ENCODE peak calls at places on chromosomes 12 and 14, in seven cellular contexts. One of them, this sample, is unnamed.

GRCh38 chr12:81296556-81297305 is 218.9 kb downstream of the ACSS3 start:
- DNase-seq in stimulated activated CD4-positive, alpha-beta T cell treated with anti-CD3 and anti-CD28 coated beads, Interleukin-4, amount 100 ng/mL, for 1 hour: no peak
- DNase-seq in A549: peak; percentile 10
- DNase-seq in endothelial cell: no peak
- DNase-seq in stimulated activated CD8-positive, alpha-beta memory T cell treated with anti-CD3 and anti-CD28 coated beads, Interleukin-15, amount 100 ng/mL, for 1 hour: no peak
- DNase-seq in SW 1271: no peak
- DNase-seq in ureter: no peak
- DNase-seq in this sample: no peak

GRCh38 chr14:53538316-53538851 is 385.3 kb upstream of the DDHD1 start:
- DNase-seq in A549: no peak
- DNase-seq in endothelial cell: no peak
- DNase-seq in ureter: no peak
- DNase-seq in stimulated activated CD8-positive, alpha-beta memory T cell treated with anti-CD3 and anti-CD28 coated beads, Interleukin-15, amount 100 ng/mL, for 1 hour: no peak
- DNase-seq in SW 1271: no peak
- DNase-seq in stimulated activated CD4-positive, alpha-beta T cell treated with anti-CD3 and anti-CD28 coated beads, Interleukin-4, amount 100 ng/mL, for 1 hour: no peak
- DNase-seq in this sample: no peak

GRCh38 chr14:103819503-103820307 is 27.7 kb downstream of the PPP1R13B start:
- DNase-seq in ureter: peak; percentile 53
- DNase-seq in A549: no peak
- DNase-seq in stimulated activated CD8-positive, alpha-beta memory T cell treated with anti-CD3 and anti-CD28 coated beads, Interleukin-15, amount 100 ng/mL, for 1 hour: no peak
- DNase-seq in stimulated activated CD4-positive, alpha-beta T cell treated with anti-CD3 and anti-CD28 coated beads, Interleukin-4, amount 100 ng/mL, for 1 hour: no peak
- DNase-seq in endothelial cell: peak; percentile 19
- DNase-seq in SW 1271: no peak
- DNase-seq in this sample: no peak

GRCh38 chr12:124453419-124454351 is 113.7 kb downstream of the NCOR2 start:
- DNase-seq in stimulated activated CD8-positive, alpha-beta memory T cell treated with anti-CD3 and anti-CD28 coated beads, Interleukin-15, amount 100 ng/mL, for 1 hour: peak; percentile 57
- DNase-seq in endothelial cell: no peak
- DNase-seq in stimulated activated CD4-positive, alpha-beta T cell treated with anti-CD3 and anti-CD28 coated beads, Interleukin-4, amount 100 ng/mL, for 1 hour: peak; percentile 72
- DNase-seq in A549: peak; percentile 69
- DNase-seq in SW 1271: peak; percentile 87
- DNase-seq in ureter: peak; percentile 87
- DNase-seq in this sample: peak; percentile 82

GRCh38 chr12:99810718-99811593 is 163.4 kb downstream of the GARIN6 start:
- DNase-seq in SW 1271: no peak
- DNase-seq in endothelial cell: no peak
- DNase-seq in ureter: no peak
- DNase-seq in A549: peak; percentile 57
- DNase-seq in stimulated activated CD8-positive, alpha-beta memory T cell treated with anti-CD3 and anti-CD28 coated beads, Interleukin-15, amount 100 ng/mL, for 1 hour: no peak
- DNase-seq in stimulated activated CD4-positive, alpha-beta T cell treated with anti-CD3 and anti-CD28 coated beads, Interleukin-4, amount 100 ng/mL, for 1 hour: no peak
- DNase-seq in this sample: peak; percentile 11

GRCh38 chr12:19964549-19964948 is 403.8 kb upstream of the PDE3A start:
- DNase-seq in endothelial cell: no peak
- DNase-seq in stimulated activated CD8-positive, alpha-beta memory T cell treated with anti-CD3 and anti-CD28 coated beads, Interleukin-15, amount 100 ng/mL, for 1 hour: no peak
- DNase-seq in ureter: no peak
- DNase-seq in stimulated activated CD4-positive, alpha-beta T cell treated with anti-CD3 and anti-CD28 coated beads, Interleukin-4, amount 100 ng/mL, for 1 hour: no peak
- DNase-seq in SW 1271: no peak
- DNase-seq in A549: no peak
- DNase-seq in this sample: no peak

GRCh38 chr12:132196038-132196872 is 52.0 kb downstream of the NOC4L start:
- DNase-seq in SW 1271: no peak
- DNase-seq in A549: no peak
- DNase-seq in stimulated activated CD4-positive, alpha-beta T cell treated with anti-CD3 and anti-CD28 coated beads, Interleukin-4, amount 100 ng/mL, for 1 hour: no peak
- DNase-seq in stimulated activated CD8-positive, alpha-beta memory T cell treated with anti-CD3 and anti-CD28 coated beads, Interleukin-15, amount 100 ng/mL, for 1 hour: no peak
- DNase-seq in endothelial cell: no peak
- DNase-seq in ureter: no peak
- DNase-seq in this sample: no peak

GRCh38 chr14:64693766-64694165 is 10.5 kb upstream of the PLEKHG3 start:
- DNase-seq in SW 1271: no peak
- DNase-seq in stimulated activated CD4-positive, alpha-beta T cell treated with anti-CD3 and anti-CD28 coated beads, Interleukin-4, amount 100 ng/mL, for 1 hour: no peak
- DNase-seq in ureter: no peak
- DNase-seq in A549: no peak
- DNase-seq in stimulated activated CD8-positive, alpha-beta memory T cell treated with anti-CD3 and anti-CD28 coated beads, Interleukin-15, amount 100 ng/mL, for 1 hour: no peak
- DNase-seq in endothelial cell: no peak
- DNase-seq in this sample: no peak